ENCODE peak calls at places on chromosomes 6 and 20, in four cellular contexts. K, V, R and J are unnamed samples. For H3K27me3, the result is how much of the 10 kb centered on the place peaks cover.

GRCh38 chr6:77463308-77463880 is at the start of gene HTR1B:
- DNase-seq in K (no peak), R (no peak), V (peak), J (no peak)

GRCh38 chr6:63553208-63553607 is 19.1 kb upstream of the LOC128125822 start:
- DNase-seq in V (no peak), K (no peak), R (no peak), J (no peak)

GRCh38 chr20:51440589-51440988 is 101.9 kb downstream of the NFATC2 start:
- DNase-seq in R (no peak), K (peak), V (no peak), J (no peak)

GRCh38 chr6:35292494-35292893 is 5.1 kb upstream of the DEF6 start:
- DNase-seq in R (no peak), K (no peak), V (no peak), J (no peak)

GRCh38 chr20:1846341-1846740 is 48.9 kb upstream of the SIRPA start:
- DNase-seq in R (no peak), V (no peak), K (no peak), J (no peak)

GRCh38 chr6:44559486-44560270 is 172.2 kb downstream of the CDC5L start:
- DNase-seq in K (peak), V (no peak), R (no peak), J (no peak)

GRCh38 chr6:27866370-27867050 is 45.7 kb downstream of the OR2B2 start:
- DNase-seq in V (peak), K (peak), R (no peak), J (no peak)

GRCh38 chr6:14431375-14432330 is 314.1 kb downstream of the CD83 start:
- DNase-seq in K (no peak), V (no peak), R (no peak), J (no peak)

GRCh38 chr20:45860573-45861011 is 3.2 kb downstream of the ZSWIM3 start:
- DNase-seq in R (no peak), V (no peak), K (no peak), J (no peak)

DNA sequence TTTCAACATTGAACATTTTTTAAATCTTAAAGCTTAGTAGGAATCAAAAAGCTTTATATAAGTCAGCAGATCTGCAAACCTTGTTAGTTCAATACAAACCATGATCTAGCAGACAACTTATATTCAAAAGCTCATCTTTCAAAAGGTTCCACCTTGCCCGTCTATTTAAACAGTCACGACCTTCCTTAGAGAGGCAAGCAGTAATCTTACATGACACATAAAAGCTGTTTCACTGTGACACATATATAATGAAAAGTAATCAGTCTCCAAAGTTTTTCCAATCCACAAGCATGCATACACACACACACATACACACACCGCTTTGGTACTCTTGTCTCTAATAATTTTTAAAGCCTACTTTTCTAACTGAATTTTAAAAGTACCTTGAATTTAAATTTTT is 12.9 kb downstream of the SOD2 start:
- DNase-seq in R (no peak), K (no peak), V (no peak), J (no peak)
- H3K4me3 ChIP-seq in R (no peak), K (no peak), V (no peak), J (no peak)

GRCh38 chr20:30595698-30596097 is 661.8 kb upstream of the DEFB115 start:
- DNase-seq in V (no peak), K (no peak), R (no peak), J (no peak)
- H3K27me3 ChIP-seq in V (under half), K (under half), R (under half), J (under half)

GRCh38 chr6:107690864-107691661 is 133.1 kb downstream of the SCML4 start:
- DNase-seq in R (peak), V (no peak), K (no peak), J (no peak)
- H3K4me3 ChIP-seq in R (no peak), V (no peak), K (no peak), J (no peak)

GRCh38 chr6:79543886-79544285 is 6.7 kb upstream of the LCA5 start:
- DNase-seq in R (no peak), K (no peak), V (no peak), J (no peak)
- H3K27me3 ChIP-seq in R (under half), K (under half), V (under half), J (under half)

GRCh38 chr20:38881806-38882440 is 44.3 kb upstream of the FAM83D start:
- DNase-seq in R (no peak), V (no peak), K (no peak), J (no peak)

GRCh38 chr20:38885357-38885756 is 40.9 kb upstream of the FAM83D start:
- DNase-seq in R (no peak), K (no peak), V (no peak), J (no peak)

GRCh38 chr20:38882600-38882999 is 43.6 kb upstream of the FAM83D start:
- DNase-seq in V (no peak), K (no peak), R (no peak), J (no peak)

GRCh38 chr20:38883981-38884733 is 42.1 kb upstream of the FAM83D start:
- DNase-seq in K (peak), V (no peak), R (no peak), J (peak)

GRCh38 chr20:38883081-38883980 is 42.9 kb upstream of the FAM83D start:
- DNase-seq in K (no peak), V (no peak), R (no peak), J (peak)
- H3K4me3 ChIP-seq in K (no peak), V (no peak), R (no peak), J (no peak)

GRCh38 chr20:16759161-16759523 is 11.0 kb downstream of the OTOR start:
- DNase-seq in V (no peak), R (no peak), K (no peak), J (no peak)
- H3K27me3 ChIP-seq in V (under half), R (under half), K (under half), J (under half)

GRCh38 chr6:154197176-154197850 is 158.3 kb downstream of the OPRM1 start:
- DNase-seq in K (no peak), R (no peak), V (no peak), J (no peak)
- H3K4me3 ChIP-seq in K (no peak), R (no peak), V (no peak), J (no peak)

GRCh38 chr6:125741336-125741735 is 8.1 kb upstream of the HEY2 start:
- DNase-seq in R (no peak), V (no peak), K (no peak), J (no peak)

GRCh38 chr6:125739364-125739763 is 10.1 kb upstream of the HEY2 start:
- DNase-seq in K (no peak), V (no peak), R (no peak), J (no peak)

GRCh38 chr6:125742024-125742423 is 7.4 kb upstream of the HEY2 start:
- DNase-seq in R (no peak), K (no peak), V (no peak), J (no peak)

GRCh38 chr6:125742433-125743120 is 6.9 kb upstream of the HEY2 start:
- DNase-seq in R (no peak), V (no peak), K (no peak), J (no peak)

DNA sequence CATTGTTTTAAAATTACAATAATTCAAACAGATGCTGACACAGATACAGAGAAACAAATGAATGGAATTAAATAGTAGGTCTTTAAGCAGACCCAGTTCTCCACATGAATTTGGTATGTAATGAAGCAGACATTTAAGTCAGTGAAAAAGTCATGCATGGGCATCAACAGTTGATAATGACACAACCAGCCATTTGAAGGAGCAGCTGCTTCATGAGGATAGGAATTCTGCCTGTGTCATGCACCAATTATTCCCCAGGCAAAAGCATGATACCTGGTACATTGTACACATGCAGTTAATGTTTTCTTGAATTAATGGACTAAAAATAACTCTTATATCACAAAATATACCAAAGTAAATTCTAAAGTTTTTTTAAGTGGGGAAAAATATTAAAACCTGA is 11.2 kb upstream of the HEY2 start:
- DNase-seq in K (no peak), R (no peak), V (no peak), J (no peak)
- H3K27me3 ChIP-seq in K (under half), R (under half), V (under half), J (under half)

GRCh38 chr6:166007349-166008263 is 160.0 kb downstream of the TBXT start:
- DNase-seq in K (no peak), R (peak), V (peak), J (peak)

GRCh38 chr6:166010136-166010535 is 157.5 kb downstream of the TBXT start:
- DNase-seq in R (no peak), K (no peak), V (no peak), J (no peak)

GRCh38 chr6:166010585-166010984 is 157.1 kb downstream of the TBXT start:
- DNase-seq in R (no peak), K (no peak), V (no peak), J (no peak)

GRCh38 chr6:166008441-166009369 is 158.9 kb downstream of the TBXT start:
- DNase-seq in V (peak), K (no peak), R (peak), J (peak)

GRCh38 chr6:166009385-166010031 is 158.1 kb downstream of the TBXT start:
- DNase-seq in R (no peak), V (no peak), K (no peak), J (no peak)
- H3K4me3 ChIP-seq in R (no peak), V (peak), K (no peak), J (peak)

DNA sequence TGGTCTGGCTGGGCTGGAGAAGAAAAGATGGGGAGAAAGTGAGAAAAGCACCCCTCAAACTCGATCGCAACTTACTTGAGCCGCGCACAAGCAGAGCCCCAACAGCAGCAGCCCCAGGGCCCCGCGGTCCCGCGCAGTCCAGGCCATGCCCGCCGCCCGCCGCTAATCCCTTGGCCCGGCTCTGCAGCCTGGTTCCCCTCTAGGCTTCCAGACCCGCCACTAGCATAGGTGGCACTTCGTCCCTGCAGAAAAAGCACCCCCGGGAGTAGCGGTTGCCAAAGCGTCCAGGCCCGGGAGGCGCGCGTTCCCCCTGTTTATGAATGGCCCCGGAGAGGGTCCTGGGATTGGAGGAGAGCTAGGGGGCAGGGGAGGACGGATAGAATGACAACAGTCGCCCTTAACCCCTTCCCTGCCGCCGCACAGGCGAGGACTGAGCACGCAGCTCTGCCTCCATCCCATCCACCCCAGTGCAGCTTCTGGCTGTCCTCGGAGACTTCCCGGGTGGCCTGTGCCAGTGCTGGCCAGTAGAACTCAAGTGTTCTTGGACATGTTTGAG is 19.9 kb downstream of the COL9A1 start:
- DNase-seq in R (no peak), V (peak), K (no peak), J (no peak)
- H3K27me3 ChIP-seq in R (under half), V (half or more), K (under half), J (under half)